ENCODE peak calls at places on chromosome 10, in six cellular contexts. J is choroid plexus epithelial cell, R is AG04450, D is A549, A is tibial nerve, G is esophagus squamous epithelium. W is an unnamed sample.

GRCh38 chr10:86944471-86944870 is 12.9 kb downstream of the MMRN2 start:
- DNase-seq in J (peak), R (no peak), D (no peak), A (no peak), G (no peak), W (peak)

GRCh38 chr10:125779403-125780327 is 4.0 kb upstream of the MMP21 start:
- DNase-seq in J (no peak), R (no peak), D (no peak), A (no peak), G (no peak), W (no peak)

GRCh38 chr10:541750-542371 is 147.6 kb downstream of the DIP2C start:
- DNase-seq in J (no peak), R (no peak), D (no peak), A (no peak), G (no peak), W (no peak)

GRCh38 chr10:106857213-106857612 is 307.3 kb downstream of the SORCS1 start:
- DNase-seq in J (no peak), R (no peak), D (no peak), A (no peak), G (no peak), W (no peak)

GRCh38 chr10:44908071-44908709 is 2.9 kb upstream of the TMEM72 start:
- DNase-seq in J (peak), R (peak), D (no peak), A (no peak), G (no peak), W (peak)

GRCh38 chr10:47336387-47337134 is 11.6 kb upstream of the RBP3 start:
- DNase-seq in J (peak), R (peak), D (no peak), A (no peak), G (no peak), W (no peak)

GRCh38 chr10:32960022-32960421 is 2.0 kb upstream of the ITGB1 start:
- DNase-seq in J (peak), R (no peak), D (peak), A (no peak), G (no peak), W (no peak)

GRCh38 chr10:3784510-3785250 is at the start of gene KLF6:
- DNase-seq in J (peak), R (no peak), D (peak), A (no peak), G (no peak), W (peak)

GRCh38 chr10:34467902-34468301 is 347.2 kb downstream of the PARD3 start:
- DNase-seq in J (no peak), R (no peak), D (no peak), A (no peak), G (no peak), W (no peak)

GRCh38 chr10:58570307-58570723 is 57.6 kb downstream of the BICC1 start:
- DNase-seq in J (peak), R (no peak), D (no peak), A (no peak), G (no peak), W (peak)

GRCh38 chr10:103451091-103451801 is 924 bp downstream of the CALHM2 start:
- DNase-seq in J (peak), R (no peak), D (peak), A (peak), G (peak), W (peak)

GRCh38 chr10:45419673-45420020 is 45.6 kb downstream of the ALOX5 start:
- DNase-seq in J (no peak), R (no peak), D (no peak), A (no peak), G (no peak), W (no peak)

GRCh38 chr10:97250952-97251351 is 41.5 kb downstream of the ARHGAP19 start:
- DNase-seq in J (no peak), R (no peak), D (no peak), A (no peak), G (no peak), W (no peak)

GRCh38 chr10:100776671-100777070 is 31.3 kb downstream of the PAX2 start:
- DNase-seq in J (no peak), R (no peak), D (no peak), A (no peak), G (no peak), W (no peak)

GRCh38 chr10:48694371-48695030 is 9.8 kb downstream of the WDFY4 start:
- DNase-seq in J (no peak), R (no peak), D (no peak), A (no peak), G (no peak), W (no peak)

GRCh38 chr10:1274098-1274745 is 218.0 kb downstream of the WDR37 start:
- DNase-seq in J (no peak), R (no peak), D (no peak), A (peak), G (no peak), W (no peak)

GRCh38 chr10:92691591-92692084 is 1.9 kb downstream of the HHEX start:
- DNase-seq in J (no peak), R (no peak), D (no peak), A (peak), G (peak), W (no peak)

GRCh38 chr10:114042895-114043531 is 653 bp upstream of the ADRB1 start:
- DNase-seq in J (peak), R (no peak), D (peak), A (no peak), G (no peak), W (no peak)

GRCh38 chr10:110684800-110685446 is 40.8 kb downstream of the RBM20 start:
- DNase-seq in J (peak), R (peak), D (no peak), A (no peak), G (no peak), W (peak)

GRCh38 chr10:124283215-124284046 is 135.3 kb downstream of the OAT start:
- DNase-seq in J (no peak), R (no peak), D (no peak), A (no peak), G (no peak), W (no peak)

GRCh38 chr10:71864861-71865473 is 13.9 kb upstream of the PSAP start:
- DNase-seq in J (peak), R (no peak), D (peak), A (no peak), G (no peak), W (peak)

GRCh38 chr10:112175409-112175808 is 8.2 kb downstream of the GPAM start:
- DNase-seq in J (no peak), R (no peak), D (no peak), A (no peak), G (no peak), W (no peak)

GRCh38 chr10:115094605-115095004 is 1.4 kb downstream of the ATRNL1 start:
- DNase-seq in J (no peak), R (no peak), D (no peak), A (no peak), G (no peak), W (no peak)

GRCh38 chr10:101777857-101778145 is 1.9 kb upstream of the FGF8 start:
- DNase-seq in J (no peak), R (no peak), D (peak), A (no peak), G (no peak), W (no peak)

GRCh38 chr10:22429146-22429545 is 83.8 kb downstream of the SPAG6 start:
- DNase-seq in J (peak), R (no peak), D (no peak), A (no peak), G (no peak), W (no peak)

GRCh38 chr10:7789390-7789789 is 1.4 kb downstream of the ATP5F1C start:
- DNase-seq in J (peak), R (no peak), D (no peak), A (no peak), G (no peak), W (peak)

GRCh38 chr10:63770523-63770922 is 249.3 kb downstream of the REEP3 start:
- DNase-seq in J (no peak), R (no peak), D (no peak), A (no peak), G (no peak), W (no peak)

GRCh38 chr10:20142311-20142710 is 326.1 kb downstream of the PLXDC2 start:
- DNase-seq in J (no peak), R (no peak), D (no peak), A (no peak), G (no peak), W (no peak)

GRCh38 chr10:60434418-60435046 is 44.9 kb upstream of the ANK3 start:
- DNase-seq in J (peak), R (no peak), D (peak), A (peak), G (no peak), W (peak)

GRCh38 chr10:30750971-30751677 is 121.6 kb upstream of the LYZL2 start:
- DNase-seq in J (no peak), R (no peak), D (no peak), A (no peak), G (no peak), W (peak)

GRCh38 chr10:72009430-72010081 is 45.4 kb downstream of the CHST3 start:
- DNase-seq in J (peak), R (peak), D (no peak), A (peak), G (no peak), W (peak)

GRCh38 chr10:31942892-31943291 is 14.3 kb upstream of the ARHGAP12 start:
- DNase-seq in J (peak), R (no peak), D (peak), A (no peak), G (no peak), W (no peak)

GRCh38 chr10:55283041-55283440 is 482.0 kb upstream of the PCDH15 start:
- DNase-seq in J (no peak), R (no peak), D (no peak), A (no peak), G (no peak), W (no peak)

GRCh38 chr10:13056461-13057077 is 43.4 kb upstream of the OPTN start:
- DNase-seq in J (peak), R (peak), D (peak), A (peak), G (no peak), W (no peak)

GRCh38 chr10:104077282-104078151 is 8.2 kb downstream of the COL17A1 start:
- DNase-seq in J (peak), R (no peak), D (no peak), A (no peak), G (no peak), W (no peak)

GRCh38 chr10:104120903-104121484 is 977 bp upstream of the SFR1 start:
- DNase-seq in J (peak), R (peak), D (peak), A (peak), G (peak), W (peak)

GRCh38 chr10:117216611-117217195 is 19.4 kb downstream of the KCNK18 start:
- DNase-seq in J (peak), R (peak), D (peak), A (peak), G (no peak), W (peak)

DNA sequence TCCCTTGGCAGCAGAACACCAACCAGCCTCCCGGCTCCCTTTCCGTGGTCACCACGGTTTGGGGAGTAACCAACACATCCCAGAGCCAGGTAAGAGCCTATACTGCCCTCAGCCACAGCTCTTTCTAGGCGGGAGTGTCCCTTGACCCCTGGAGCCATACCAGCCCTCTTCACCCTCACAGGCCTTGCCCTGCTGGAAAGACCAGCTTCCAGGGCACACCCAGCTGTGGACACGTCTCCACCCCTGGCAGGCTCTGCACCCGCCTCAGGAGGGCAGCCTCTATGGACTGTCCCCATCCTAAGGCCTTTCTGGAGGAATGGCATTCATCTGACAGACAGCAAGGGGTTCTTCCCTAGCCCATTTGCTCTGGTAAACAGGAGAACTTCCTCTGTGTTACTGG is 57.5 kb upstream of the PPIF start:
- DNase-seq in J (no peak), R (no peak), D (no peak), A (no peak), G (no peak), W (no peak)
- H3K4me3 ChIP-seq in J (no peak), R (no peak), D (no peak), A (no peak), G (no peak), W (no peak)

GRCh38 chr10:52746169-52746568 is 26.4 kb downstream of the MBL2 start:
- DNase-seq in J (no peak), R (no peak), D (peak), A (no peak), G (no peak), W (no peak)
- TF ChIP-seq CTCF in J (no peak), R (peak), D (no peak), A (no peak), G (no peak), W (peak)

GRCh38 chr10:132785433-132786278 is at the start of gene NKX6-2:
- DNase-seq in J (peak), R (no peak), D (peak), A (no peak), G (no peak), W (no peak)
- H3K4me3 ChIP-seq in J (no peak), R (no peak), D (peak), A (peak), G (no peak), W (no peak)

DNA sequence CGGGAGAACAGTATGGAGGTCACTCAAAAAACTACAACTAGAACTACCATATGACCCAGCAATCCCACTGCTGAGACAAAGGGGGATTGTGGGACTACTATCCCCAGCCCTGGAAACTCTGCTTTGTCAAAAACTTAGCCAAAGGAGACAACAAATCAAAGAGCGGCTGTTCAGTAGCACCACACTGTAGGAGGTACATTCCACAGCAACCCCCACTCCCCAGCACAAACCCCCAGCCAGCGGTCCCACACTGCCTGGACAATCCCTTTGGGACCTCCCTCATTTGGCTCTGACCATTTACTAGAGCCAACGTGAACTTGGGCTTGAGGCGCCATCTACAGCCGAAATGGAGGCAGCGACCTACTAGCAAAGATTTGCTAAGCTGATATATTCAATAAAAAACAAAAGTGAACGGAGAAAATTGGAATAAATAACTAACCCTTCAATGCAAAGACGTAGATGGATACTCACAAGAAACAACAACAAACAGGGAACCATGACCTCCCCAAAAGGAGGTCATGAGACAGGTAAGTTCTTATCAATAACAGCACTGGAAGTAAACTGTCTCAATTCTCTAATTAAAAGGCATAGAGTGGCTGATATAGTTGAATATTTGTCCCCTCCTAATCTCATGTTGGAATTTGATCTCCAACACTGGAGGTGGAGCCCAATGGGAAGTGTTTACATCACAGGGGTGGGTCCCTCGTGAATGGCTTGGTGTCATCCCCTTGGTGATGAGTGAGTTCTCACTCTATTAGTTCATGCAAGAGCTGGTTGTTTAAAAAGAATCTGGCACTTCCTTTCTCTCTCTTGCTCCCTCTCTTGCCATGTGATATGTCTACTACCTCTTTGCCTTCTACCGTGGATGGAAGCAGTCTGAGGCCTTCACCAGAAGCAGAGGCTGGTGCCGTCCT is 119.0 kb upstream of the KCNMA1 start:
- DNase-seq in J (peak), R (peak), D (peak), A (no peak), G (no peak), W (peak)
- TF ChIP-seq CTCF in J (peak), R (peak), D (peak), A (peak), G (peak), W (peak)

W was measured in AG10803.